ENCODE peak calls at places on chromosomes 11 and 22, in four cellular contexts. O is mesenchymal stem cell, H is mesendoderm, Z is IMR-90. S is an unnamed sample.

GRCh38 chr22:37228106-37229011 is 15.7 kb downstream of the RAC2 start:
- DNase-seq in O (peak; percentile 78), H (no peak), Z (peak; percentile 27), S (no peak)

GRCh38 chr11:104484784-104485554 is 321.0 kb upstream of the PDGFD start:
- DNase-seq in O (peak; percentile 8), H (peak; percentile 68), Z (peak; percentile 16), S (no peak)

GRCh38 chr22:19201130-19201857 is 22.8 kb upstream of the SLC25A1 start:
- DNase-seq in O (no peak), H (no peak), Z (no peak), S (no peak)

GRCh38 chr11:68137833-68138232 is 16.6 kb upstream of the CHKA start:
- DNase-seq in O (no peak), H (no peak), Z (no peak), S (no peak)

GRCh38 chr22:49017769-49018330 is 809.8 kb downstream of the BRD1 start:
- DNase-seq in O (no peak), H (no peak), Z (no peak), S (no peak)

GRCh38 chr11:96357794-96358193 is 14.8 kb upstream of the MAML2 start:
- DNase-seq in O (no peak), H (no peak), Z (no peak), S (no peak)

GRCh38 chr11:92384316-92384715 is 159.7 kb downstream of the FAT3 start:
- DNase-seq in O (peak; percentile 8), H (no peak), Z (peak; percentile 60), S (no peak)

GRCh38 chr11:68498313-68498712 is 37.8 kb downstream of the PPP6R3 start:
- DNase-seq in O (no peak), H (no peak), Z (no peak), S (no peak)

GRCh38 chr11:119990306-119991021 is 147.4 kb downstream of the TRIM29 start:
- DNase-seq in O (no peak), H (no peak), Z (no peak), S (no peak)

GRCh38 chr22:46339956-46340355 is 4.4 kb downstream of the TRMU start:
- DNase-seq in O (no peak), H (no peak), Z (no peak), S (no peak)

GRCh38 chr22:38267086-38267485 is 5.7 kb downstream of the TMEM184B start:
- DNase-seq in O (peak; percentile 68), H (no peak), Z (peak; percentile 31), S (no peak)

GRCh38 chr11:13030857-13031256 is 21.7 kb downstream of the RASSF10 start:
- DNase-seq in O (no peak), H (no peak), Z (no peak), S (no peak)

GRCh38 chr22:42468841-42469240 is 36.6 kb upstream of the NFAM1 start:
- DNase-seq in O (peak; percentile 1), H (no peak), Z (peak; percentile 54), S (no peak)

GRCh38 chr11:17272823-17273222 is 3.7 kb upstream of the NUCB2 start:
- DNase-seq in O (no peak), H (no peak), Z (no peak), S (no peak)
- H3K23ac ChIP-seq in O (no peak overlapping the region), H (no peak overlapping the region), Z (no peak overlapping the region), S (no peak overlapping the region)

GRCh38 chr11:122976734-122977454 is 4.7 kb downstream of the BSX start:
- DNase-seq in O (no peak), H (peak; percentile 57), Z (no peak), S (peak; percentile 39)
- H3K4me3 ChIP-seq in O (no peak overlapping the region), H (no peak overlapping the region), Z (no peak overlapping the region), S (no peak overlapping the region)

DNA sequence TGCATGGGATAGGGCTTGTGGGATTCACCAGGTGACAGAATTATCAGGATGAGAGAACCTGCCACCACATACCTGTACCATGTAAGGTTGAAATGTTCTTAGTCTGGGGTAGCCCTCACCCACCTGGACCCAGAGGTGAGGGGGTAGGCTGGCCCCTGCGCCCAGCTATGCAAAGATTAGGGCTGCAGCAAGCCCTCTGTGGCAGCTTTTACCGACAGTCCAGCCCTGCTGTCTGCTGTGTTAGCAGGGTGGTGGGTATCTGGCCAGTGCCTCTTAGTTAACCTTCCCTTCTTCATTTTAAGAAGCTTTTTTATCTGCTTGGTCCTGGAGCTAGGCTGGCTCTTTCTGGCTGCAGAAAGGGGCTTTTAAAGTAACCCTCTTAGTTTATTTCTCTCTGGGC is 13.9 kb downstream of the INSC start:
- DNase-seq in O (no peak), H (no peak), Z (no peak), S (no peak)
- H3K23ac ChIP-seq in O (no peak overlapping the region), H (no peak overlapping the region), Z (no peak overlapping the region), S (no peak overlapping the region)

DNA sequence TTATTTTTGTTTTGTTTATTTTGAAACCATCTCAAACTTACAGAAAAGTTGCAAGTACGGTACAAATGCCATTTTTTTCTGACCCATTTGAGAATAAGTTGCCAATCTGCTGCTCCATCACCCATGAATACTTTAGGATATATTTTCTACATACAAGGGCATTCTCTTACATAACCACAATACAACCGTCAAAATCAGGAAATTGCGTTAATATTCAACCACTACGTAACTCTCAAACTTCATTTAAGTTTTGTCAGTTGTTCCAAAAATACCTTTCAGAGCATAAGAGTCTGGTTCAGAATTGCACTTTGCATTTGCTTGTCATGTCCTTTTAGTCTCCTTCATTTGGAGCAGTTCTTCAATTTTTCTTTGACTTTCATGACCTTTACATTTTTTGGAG is 194.3 kb upstream of the BDNF start:
- DNase-seq in O (no peak), H (no peak), Z (no peak), S (no peak)
- H3K4me3 ChIP-seq in O (no peak overlapping the region), H (no peak overlapping the region), Z (no peak overlapping the region), S (no peak overlapping the region)

GRCh38 chr11:37762079-37762478 is 1164.0 kb upstream of the RAG2 start:
- DNase-seq in O (no peak), H (no peak), Z (no peak), S (no peak)
- H3K23ac ChIP-seq in O (no peak overlapping the region), H (no peak overlapping the region), Z (no peak overlapping the region), S (no peak overlapping the region)

GRCh38 chr11:64716471-64717267 is 6.3 kb downstream of the NRXN2 start:
- DNase-seq in O (no peak), H (no peak), Z (no peak), S (no peak)
- H3K4me3 ChIP-seq in O (no peak overlapping the region), H (no peak overlapping the region), Z (no peak overlapping the region), S (peak overlapping the region; percentile 36)

S was measured in neuronal stem cell.